ENCODE peak calls at places on chromosomes 7 and 10, in four cellular contexts. V, B, J and L are unnamed samples.
A peak's percentile ranks its signal among the peaks of the same experiment; 100 is the strongest.

GRCh38 chr7:152514771-152515105 is 78.9 kb upstream of the KMT2C start:
- DNase-seq in V (no peak), B (no peak), J (no peak), L (no peak)

GRCh38 chr10:127527891-127528290 is 21.2 kb upstream of the NPS start:
- DNase-seq in B (no peak), J (no peak), V (no peak), L (peak; percentile 12)

GRCh38 chr7:34327681-34328080 is 330.3 kb upstream of the NPSR1 start:
- DNase-seq in J (no peak), B (no peak), V (no peak), L (peak; percentile 10)

GRCh38 chr10:66746711-66747110 is 179.1 kb upstream of the LRRTM3 start:
- DNase-seq in B (no peak), V (no peak), J (no peak), L (no peak)

GRCh38 chr7:71637578-71637977 is 505.6 kb downstream of the GALNT17 start:
- DNase-seq in B (no peak), V (peak; percentile 46), J (peak; percentile 66), L (peak; percentile 60)

GRCh38 chr10:130809761-130810515 is 501.6 kb downstream of the TCERG1L start:
- DNase-seq in B (no peak), V (no peak), J (no peak), L (peak; percentile 8)

GRCh38 chr7:33904680-33905388 is 505 bp upstream of the BMPER start:
- DNase-seq in J (peak; percentile 25), V (peak; percentile 75), B (no peak), L (peak; percentile 62)

GRCh38 chr7:123569352-123569999 is 11.9 kb upstream of the NDUFA5 start:
- DNase-seq in J (no peak), V (no peak), B (no peak), L (no peak)

GRCh38 chr7:130151591-130152269 is 53.5 kb downstream of the TMEM209 start:
- DNase-seq in J (no peak), B (no peak), V (no peak), L (peak; percentile 27)

GRCh38 chr10:129969528-129970264 is 5.6 kb upstream of the EBF3 start:
- DNase-seq in J (no peak), V (no peak), B (no peak), L (no peak)

GRCh38 chr7:156656598-156656997 is 16.0 kb downstream of the RNF32 start:
- DNase-seq in B (no peak), V (no peak), J (no peak), L (no peak)

GRCh38 chr10:60955957-60956425 is 12.0 kb upstream of the RHOBTB1 start:
- DNase-seq in B (no peak), J (peak; percentile 78), V (no peak), L (peak; percentile 78)

GRCh38 chr10:33114451-33114944 is 156.5 kb upstream of the ITGB1 start:
- DNase-seq in J (peak; percentile 45), B (no peak), V (peak; percentile 14), L (peak; percentile 43)

GRCh38 chr10:126171555-126171954 is 216.7 kb downstream of the ADAM12 start:
- DNase-seq in J (peak; percentile 91), B (no peak), V (peak; percentile 39), L (peak; percentile 59)

GRCh38 chr7:33517191-33517590 is 387.8 kb downstream of the BBS9 start:
- DNase-seq in J (no peak), V (no peak), B (no peak), L (no peak)

GRCh38 chr7:150400779-150401423 is 21.8 kb downstream of the ZNF775 start:
- DNase-seq in B (no peak), V (no peak), J (no peak), L (no peak)

GRCh38 chr10:44864042-44864436 is 47.1 kb upstream of the TMEM72 start:
- DNase-seq in J (no peak), V (peak; percentile 24), B (peak; percentile 33), L (no peak)

GRCh38 chr10:132677905-132678298 is 108.0 kb downstream of the NKX6-2 start:
- DNase-seq in B (no peak), V (no peak), J (no peak), L (no peak)

GRCh38 chr10:44935201-44935960 is 24.2 kb upstream of the RASSF4 start:
- DNase-seq in J (peak; percentile 86), B (no peak), V (peak; percentile 60), L (peak; percentile 85)

GRCh38 chr7:83976302-83976701 is 218.3 kb downstream of the SEMA3A start:
- DNase-seq in V (peak; percentile 21), J (peak; percentile 48), B (peak; percentile 12), L (peak; percentile 18)